ENCODE peak calls at places on chromosomes 7 and 10, in five cellular contexts. One of them, this sample, is unnamed.

GRCh38 chr7:4267326-4268039 is 414.6 kb upstream of the FOXK1 start:
- DNase-seq in sigmoid colon: no peak
- DNase-seq in endothelial cell of umbilical vein: no peak
- DNase-seq in right lobe of liver: peak; percentile 25
- DNase-seq in testis: no peak
- DNase-seq in this sample: peak; percentile 54

GRCh38 chr7:37311282-37311868 is 137.3 kb downstream of the ELMO1 start:
- DNase-seq in sigmoid colon: no peak
- DNase-seq in endothelial cell of umbilical vein: peak; percentile 41
- DNase-seq in right lobe of liver: no peak
- DNase-seq in testis: no peak
- DNase-seq in this sample: peak; percentile 81

GRCh38 chr10:25015927-25016348 is at the start of gene ENKUR:
- DNase-seq in sigmoid colon: peak; percentile 96
- DNase-seq in endothelial cell of umbilical vein: no peak
- DNase-seq in right lobe of liver: peak; percentile 93
- DNase-seq in testis: peak; percentile 97
- DNase-seq in this sample: peak; percentile 95

GRCh38 chr10:33808475-33808874 is 474.0 kb upstream of the NRP1 start:
- DNase-seq in sigmoid colon: no peak
- DNase-seq in endothelial cell of umbilical vein: no peak
- DNase-seq in right lobe of liver: no peak
- DNase-seq in testis: no peak
- DNase-seq in this sample: no peak

GRCh38 chr10:42959833-42960232 is 117.0 kb upstream of the RET start:
- DNase-seq in sigmoid colon: peak; percentile 35
- DNase-seq in endothelial cell of umbilical vein: no peak
- DNase-seq in right lobe of liver: no peak
- DNase-seq in testis: no peak
- DNase-seq in this sample: peak; percentile 35

GRCh38 chr7:54015251-54015650 is 526.9 kb upstream of the VSTM2A start:
- DNase-seq in sigmoid colon: no peak
- DNase-seq in endothelial cell of umbilical vein: no peak
- DNase-seq in right lobe of liver: no peak
- DNase-seq in testis: no peak
- DNase-seq in this sample: no peak

GRCh38 chr7:34603711-34604444 is 54.1 kb upstream of the NPSR1 start:
- DNase-seq in sigmoid colon: no peak
- DNase-seq in endothelial cell of umbilical vein: no peak
- DNase-seq in right lobe of liver: no peak
- DNase-seq in testis: no peak
- DNase-seq in this sample: no peak

GRCh38 chr7:70131807-70132565 is 533.7 kb downstream of the AUTS2 start:
- DNase-seq in sigmoid colon: no peak
- DNase-seq in endothelial cell of umbilical vein: no peak
- DNase-seq in right lobe of liver: no peak
- DNase-seq in testis: no peak
- DNase-seq in this sample: no peak

GRCh38 chr10:85548038-85548437 is 818.6 kb downstream of the GRID1 start:
- DNase-seq in sigmoid colon: no peak
- DNase-seq in endothelial cell of umbilical vein: peak; percentile 9
- DNase-seq in right lobe of liver: peak; percentile 50
- DNase-seq in testis: peak; percentile 74
- DNase-seq in this sample: no peak

GRCh38 chr7:139777304-139777890 is 401 bp downstream of the HIPK2 start:
- DNase-seq in sigmoid colon: peak; percentile 67
- DNase-seq in endothelial cell of umbilical vein: no peak
- DNase-seq in right lobe of liver: peak; percentile 59
- DNase-seq in testis: peak; percentile 43
- DNase-seq in this sample: peak; percentile 90

GRCh38 chr10:119250641-119251314 is 43.4 kb downstream of the GRK5 start:
- DNase-seq in sigmoid colon: no peak
- DNase-seq in endothelial cell of umbilical vein: peak; percentile 90
- DNase-seq in right lobe of liver: no peak
- DNase-seq in testis: peak; percentile 26
- DNase-seq in this sample: peak; percentile 17

GRCh38 chr7:21967500-21968099 is 21.9 kb upstream of the CDCA7L start:
- DNase-seq in sigmoid colon: no peak
- DNase-seq in endothelial cell of umbilical vein: no peak
- DNase-seq in right lobe of liver: no peak
- DNase-seq in testis: no peak
- DNase-seq in this sample: no peak

GRCh38 chr10:109018892-109019507 is 904.3 kb downstream of the XPNPEP1 start:
- DNase-seq in sigmoid colon: no peak
- DNase-seq in endothelial cell of umbilical vein: no peak
- DNase-seq in right lobe of liver: no peak
- DNase-seq in testis: no peak
- DNase-seq in this sample: no peak

GRCh38 chr7:26515462-26515861 is 223.8 kb downstream of the SNX10 start:
- DNase-seq in sigmoid colon: no peak
- DNase-seq in endothelial cell of umbilical vein: no peak
- DNase-seq in right lobe of liver: peak; percentile 66
- DNase-seq in testis: peak; percentile 44
- DNase-seq in this sample: no peak

GRCh38 chr7:136637826-136638225 is 230.6 kb upstream of the CHRM2 start:
- DNase-seq in sigmoid colon: no peak
- DNase-seq in endothelial cell of umbilical vein: no peak
- DNase-seq in right lobe of liver: no peak
- DNase-seq in testis: no peak
- DNase-seq in this sample: no peak

GRCh38 chr10:5163487-5163886 is 21.5 kb downstream of the AKR1C8 start:
- DNase-seq in sigmoid colon: no peak
- DNase-seq in endothelial cell of umbilical vein: no peak
- DNase-seq in right lobe of liver: no peak
- DNase-seq in testis: no peak
- DNase-seq in this sample: no peak

GRCh38 chr10:70232155-70232858 is 922 bp downstream of the PPA1 start:
- DNase-seq in sigmoid colon: peak; percentile 80
- DNase-seq in endothelial cell of umbilical vein: peak; percentile 74
- DNase-seq in right lobe of liver: peak; percentile 79
- DNase-seq in testis: peak; percentile 39
- DNase-seq in this sample: peak; percentile 85

GRCh38 chr10:5910323-5911100 is 20.5 kb downstream of the FBH1 start:
- DNase-seq in sigmoid colon: peak; percentile 84
- DNase-seq in endothelial cell of umbilical vein: no peak
- DNase-seq in right lobe of liver: no peak
- DNase-seq in testis: no peak
- DNase-seq in this sample: no peak

GRCh38 chr7:139572071-139572470 is 48.6 kb downstream of the CLEC2L start:
- DNase-seq in sigmoid colon: no peak
- DNase-seq in endothelial cell of umbilical vein: no peak
- DNase-seq in right lobe of liver: no peak
- DNase-seq in testis: no peak
- DNase-seq in this sample: peak; percentile 52

GRCh38 chr10:106815427-106816043 is 349.0 kb downstream of the SORCS1 start:
- DNase-seq in sigmoid colon: no peak
- DNase-seq in endothelial cell of umbilical vein: no peak
- DNase-seq in right lobe of liver: no peak
- DNase-seq in testis: no peak
- DNase-seq in this sample: no peak
- H3K9me3 ChIP-seq in sigmoid colon: no peaks in the 10 kb centered on the region
- H3K9me3 ChIP-seq in endothelial cell of umbilical vein: no peaks in the 10 kb centered on the region
- H3K9me3 ChIP-seq in right lobe of liver: no peaks in the 10 kb centered on the region
- H3K9me3 ChIP-seq in testis: no peaks in the 10 kb centered on the region
- H3K9me3 ChIP-seq in this sample: no peaks in the 10 kb centered on the region

DNA sequence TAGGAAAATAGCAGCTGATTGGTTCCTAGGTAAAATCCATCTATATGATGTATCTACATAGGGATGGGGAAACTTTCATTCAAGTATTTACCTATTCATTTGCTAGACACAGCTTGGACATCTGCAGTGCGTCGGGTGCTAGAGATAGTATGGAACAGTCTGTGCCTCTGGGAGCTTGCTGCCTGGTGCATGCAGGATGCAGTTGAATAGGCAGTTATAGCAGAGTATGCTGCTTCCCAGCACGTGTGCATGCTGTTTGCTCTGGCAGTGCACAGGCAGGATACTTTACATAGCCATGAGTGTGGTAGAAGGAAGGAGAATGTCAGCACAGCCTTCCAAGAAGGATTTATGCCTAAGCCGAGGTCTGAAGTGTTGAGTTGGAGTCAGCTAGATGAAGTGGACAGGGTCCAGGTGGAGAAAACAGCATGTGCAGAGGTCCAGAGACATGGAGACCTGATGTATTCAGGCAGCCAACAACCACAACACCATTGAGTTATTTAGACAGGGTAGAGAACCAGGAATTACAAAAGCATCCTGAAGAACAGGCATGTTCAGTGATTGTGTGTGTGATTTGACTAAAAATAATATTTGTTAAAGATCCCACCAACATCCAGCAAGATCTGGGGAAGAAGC is 8.1 kb downstream of the MAP3K8 start:
- DNase-seq in sigmoid colon: no peak
- DNase-seq in endothelial cell of umbilical vein: no peak
- DNase-seq in right lobe of liver: no peak
- DNase-seq in testis: no peak
- DNase-seq in this sample: no peak
- TF ChIP-seq POLR2A in sigmoid colon: no peak
- TF ChIP-seq POLR2A in endothelial cell of umbilical vein: no peak
- TF ChIP-seq POLR2A in right lobe of liver: no peak
- TF ChIP-seq POLR2A in testis: no peak
- TF ChIP-seq POLR2A in this sample: no peak

DNA sequence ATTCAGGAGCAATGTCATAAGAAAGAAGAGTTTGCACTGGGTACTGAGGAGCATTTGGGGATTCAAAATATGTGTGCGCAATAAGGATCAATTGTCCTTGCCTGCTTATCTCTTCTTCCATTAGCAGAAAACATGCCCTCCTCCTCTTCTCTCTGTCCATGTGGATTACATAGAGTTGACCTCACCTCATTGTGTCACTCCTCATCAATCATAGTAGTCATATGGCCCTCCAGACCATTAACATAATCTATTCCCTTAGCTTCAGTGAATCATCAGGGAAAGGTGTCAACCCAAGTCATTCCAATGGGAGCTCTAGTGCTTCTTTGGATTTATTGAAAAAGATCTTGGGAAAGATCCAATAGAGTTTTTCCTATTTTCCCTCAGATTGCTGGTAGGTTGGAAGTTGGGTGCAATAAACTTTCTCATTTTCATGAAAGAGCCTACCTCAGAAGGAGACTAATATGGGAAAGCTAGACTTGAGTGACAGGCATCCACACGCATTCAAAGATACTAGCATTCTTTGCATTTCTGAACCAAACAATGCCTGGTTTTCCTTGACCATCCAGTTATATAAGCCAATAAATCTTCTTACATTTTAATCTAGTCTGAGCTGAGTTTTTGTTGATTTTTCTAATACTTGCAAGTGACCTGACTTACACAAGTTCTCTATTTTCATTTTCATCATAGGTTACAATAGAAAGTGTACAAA is 71.5 kb upstream of the FAM13C start:
- DNase-seq in sigmoid colon: no peak
- DNase-seq in endothelial cell of umbilical vein: no peak
- DNase-seq in right lobe of liver: no peak
- DNase-seq in testis: no peak
- DNase-seq in this sample: no peak
- H3K4me1 ChIP-seq in sigmoid colon: no peaks in the 10 kb centered on the region
- H3K4me1 ChIP-seq in endothelial cell of umbilical vein: no peaks in the 10 kb centered on the region
- H3K4me1 ChIP-seq in right lobe of liver: no peaks in the 10 kb centered on the region
- H3K4me1 ChIP-seq in testis: peaks cover 5% of the 10 kb centered on the region
- H3K4me1 ChIP-seq in this sample: no peaks in the 10 kb centered on the region

GRCh38 chr7:126483972-126484371 is 768.8 kb downstream of the GRM8 start:
- DNase-seq in sigmoid colon: no peak
- DNase-seq in endothelial cell of umbilical vein: no peak
- DNase-seq in right lobe of liver: no peak
- DNase-seq in testis: no peak
- DNase-seq in this sample: no peak

GRCh38 chr7:126488043-126488442 is 764.7 kb downstream of the GRM8 start:
- DNase-seq in sigmoid colon: no peak
- DNase-seq in endothelial cell of umbilical vein: no peak
- DNase-seq in right lobe of liver: no peak
- DNase-seq in testis: no peak
- DNase-seq in this sample: no peak

GRCh38 chr7:126486806-126487205 is 765.9 kb downstream of the GRM8 start:
- DNase-seq in sigmoid colon: no peak
- DNase-seq in endothelial cell of umbilical vein: no peak
- DNase-seq in right lobe of liver: no peak
- DNase-seq in testis: no peak
- DNase-seq in this sample: no peak

GRCh38 chr7:126485791-126486190 is 767.0 kb downstream of the GRM8 start:
- DNase-seq in sigmoid colon: no peak
- DNase-seq in endothelial cell of umbilical vein: no peak
- DNase-seq in right lobe of liver: no peak
- DNase-seq in testis: no peak
- DNase-seq in this sample: no peak
- H3K9me3 ChIP-seq in sigmoid colon: no peaks in the 10 kb centered on the region
- H3K9me3 ChIP-seq in endothelial cell of umbilical vein: no peaks in the 10 kb centered on the region
- H3K9me3 ChIP-seq in right lobe of liver: no peaks in the 10 kb centered on the region
- H3K9me3 ChIP-seq in testis: no peaks in the 10 kb centered on the region
- H3K9me3 ChIP-seq in this sample: peaks cover 6% of the 10 kb centered on the region

GRCh38 chr7:96344236-96344635 is 22.3 kb upstream of the SLC25A13 start:
- DNase-seq in sigmoid colon: no peak
- DNase-seq in endothelial cell of umbilical vein: no peak
- DNase-seq in right lobe of liver: no peak
- DNase-seq in testis: no peak
- DNase-seq in this sample: no peak
- TF ChIP-seq POLR2A in sigmoid colon: no peak
- TF ChIP-seq POLR2A in endothelial cell of umbilical vein: no peak
- TF ChIP-seq POLR2A in right lobe of liver: no peak
- TF ChIP-seq POLR2A in testis: no peak
- TF ChIP-seq POLR2A in this sample: no peak

DNA sequence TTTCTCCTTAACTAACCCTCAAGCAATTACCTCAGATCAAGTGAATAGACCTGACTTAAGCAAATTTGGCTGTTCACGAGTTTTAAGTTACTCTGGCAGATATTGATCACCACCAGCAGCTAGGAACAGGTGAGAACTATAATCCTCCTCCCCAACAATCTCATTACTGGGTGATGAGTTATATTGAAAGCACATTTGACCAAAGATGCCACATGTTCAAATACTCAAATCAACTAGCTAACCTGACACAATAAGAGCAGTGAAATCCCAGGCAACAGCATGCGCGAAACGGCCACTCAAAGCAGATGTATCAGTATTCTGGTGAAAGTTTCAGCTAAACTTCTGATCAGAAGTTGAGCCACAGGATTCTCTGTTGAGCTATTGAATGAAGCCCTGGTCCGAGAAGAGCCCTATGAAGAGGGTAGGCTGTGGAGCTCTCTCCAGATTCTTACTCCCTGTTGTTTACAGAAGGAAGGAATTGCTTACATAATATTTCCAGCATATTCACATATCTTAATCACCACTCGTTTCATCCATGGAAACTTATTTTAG is 52.6 kb downstream of the CAV1 start:
- DNase-seq in sigmoid colon: no peak
- DNase-seq in endothelial cell of umbilical vein: peak; percentile 79
- DNase-seq in right lobe of liver: no peak
- DNase-seq in testis: no peak
- DNase-seq in this sample: no peak
- H3K4me1 ChIP-seq in sigmoid colon: peaks cover 14% of the 10 kb centered on the region
- H3K4me1 ChIP-seq in endothelial cell of umbilical vein: peaks cover 55% of the 10 kb centered on the region
- H3K4me1 ChIP-seq in right lobe of liver: peaks cover 3% of the 10 kb centered on the region
- H3K4me1 ChIP-seq in testis: no peaks in the 10 kb centered on the region
- H3K4me1 ChIP-seq in this sample: peaks cover 31% of the 10 kb centered on the region